ENCODE peak calls at places on chromosomes 11 and 22, in four cellular contexts. One of them, this sample, is unnamed.
A peak's percentile ranks its signal among the peaks of the same experiment; 100 is the strongest.

GRCh38 chr11:116446048-116446399 is 326.8 kb downstream of the BUD13 start:
- DNase-seq in neuronal stem cell: no peak
- DNase-seq in upper lobe of right lung: no peak
- DNase-seq in RWPE2: no peak
- DNase-seq in this sample: no peak

GRCh38 chr22:47432683-47433082 is 670.2 kb downstream of the TBC1D22A start:
- DNase-seq in neuronal stem cell: no peak
- DNase-seq in RWPE2: no peak
- DNase-seq in upper lobe of right lung: no peak
- DNase-seq in this sample: no peak

GRCh38 chr22:47160141-47160541 is 397.7 kb downstream of the TBC1D22A start:
- DNase-seq in RWPE2: peak; percentile 55
- DNase-seq in neuronal stem cell: no peak
- DNase-seq in upper lobe of right lung: no peak
- DNase-seq in this sample: peak; percentile 45

GRCh38 chr11:88508808-88509581 is 171.5 kb upstream of the CTSC start:
- DNase-seq in RWPE2: peak; percentile 38
- DNase-seq in neuronal stem cell: no peak
- DNase-seq in upper lobe of right lung: peak; percentile 73
- DNase-seq in this sample: peak; percentile 52

GRCh38 chr22:46841528-46841927 is 79.1 kb downstream of the TBC1D22A start:
- DNase-seq in neuronal stem cell: no peak
- DNase-seq in RWPE2: no peak
- DNase-seq in upper lobe of right lung: no peak
- DNase-seq in this sample: no peak

GRCh38 chr22:23824476-23825245 is 14.1 kb downstream of the DERL3 start:
- DNase-seq in upper lobe of right lung: no peak
- DNase-seq in RWPE2: no peak
- DNase-seq in neuronal stem cell: no peak
- DNase-seq in this sample: peak; percentile 33

GRCh38 chr11:117199061-117199915 is at the start of gene TAGLN:
- DNase-seq in upper lobe of right lung: peak; percentile 78
- DNase-seq in RWPE2: peak; percentile 82
- DNase-seq in neuronal stem cell: peak; percentile 64
- DNase-seq in this sample: peak; percentile 97

GRCh38 chr22:48396091-48396784 is 1431.4 kb downstream of the BRD1 start:
- DNase-seq in RWPE2: no peak
- DNase-seq in neuronal stem cell: no peak
- DNase-seq in upper lobe of right lung: no peak
- DNase-seq in this sample: no peak

GRCh38 chr22:34015642-34016041 is 95.4 kb upstream of the LARGE1 start:
- DNase-seq in neuronal stem cell: no peak
- DNase-seq in RWPE2: no peak
- DNase-seq in upper lobe of right lung: no peak
- DNase-seq in this sample: no peak

GRCh38 chr11:23789938-23790371 is 706.9 kb upstream of the LUZP2 start:
- DNase-seq in RWPE2: no peak
- DNase-seq in upper lobe of right lung: no peak
- DNase-seq in neuronal stem cell: no peak
- DNase-seq in this sample: no peak

GRCh38 chr11:76613901-76614300 is 56.6 kb downstream of the LRRC32 start:
- DNase-seq in neuronal stem cell: no peak
- DNase-seq in RWPE2: no peak
- DNase-seq in upper lobe of right lung: no peak
- DNase-seq in this sample: peak; percentile 34

GRCh38 chr22:35552846-35553245 is 12.2 kb downstream of the RASD2 start:
- DNase-seq in upper lobe of right lung: no peak
- DNase-seq in RWPE2: no peak
- DNase-seq in neuronal stem cell: no peak
- DNase-seq in this sample: no peak

GRCh38 chr11:7890417-7891179 is 40.5 kb downstream of the OR10A6 start:
- DNase-seq in upper lobe of right lung: no peak
- DNase-seq in RWPE2: no peak
- DNase-seq in neuronal stem cell: no peak
- DNase-seq in this sample: no peak

GRCh38 chr22:41036924-41037323 is 55.5 kb upstream of the EP300 start:
- DNase-seq in upper lobe of right lung: no peak
- DNase-seq in neuronal stem cell: no peak
- DNase-seq in RWPE2: no peak
- DNase-seq in this sample: peak; percentile 20

GRCh38 chr22:48923165-48923875 is 904.4 kb downstream of the BRD1 start:
- DNase-seq in neuronal stem cell: no peak
- DNase-seq in upper lobe of right lung: peak; percentile 37
- DNase-seq in RWPE2: no peak
- DNase-seq in this sample: peak; percentile 50

GRCh38 chr22:44671742-44672141 is 30.3 kb upstream of the PRR5 start:
- DNase-seq in RWPE2: no peak
- DNase-seq in neuronal stem cell: no peak
- DNase-seq in upper lobe of right lung: no peak
- DNase-seq in this sample: no peak

GRCh38 chr22:39785232-39785631 is 108.3 kb downstream of the ENTHD1 start:
- DNase-seq in upper lobe of right lung: no peak
- DNase-seq in neuronal stem cell: no peak
- DNase-seq in RWPE2: no peak
- DNase-seq in this sample: no peak

GRCh38 chr22:20863356-20863755 is 4.5 kb downstream of the SNAP29 start:
- DNase-seq in upper lobe of right lung: no peak
- DNase-seq in RWPE2: no peak
- DNase-seq in neuronal stem cell: no peak
- DNase-seq in this sample: no peak
- H3K27ac ChIP-seq in upper lobe of right lung: no peak overlapping the region
- H3K27ac ChIP-seq in RWPE2: no peak overlapping the region
- H3K27ac ChIP-seq in neuronal stem cell: no peak overlapping the region
- H3K27ac ChIP-seq in this sample: no peak overlapping the region

DNA sequence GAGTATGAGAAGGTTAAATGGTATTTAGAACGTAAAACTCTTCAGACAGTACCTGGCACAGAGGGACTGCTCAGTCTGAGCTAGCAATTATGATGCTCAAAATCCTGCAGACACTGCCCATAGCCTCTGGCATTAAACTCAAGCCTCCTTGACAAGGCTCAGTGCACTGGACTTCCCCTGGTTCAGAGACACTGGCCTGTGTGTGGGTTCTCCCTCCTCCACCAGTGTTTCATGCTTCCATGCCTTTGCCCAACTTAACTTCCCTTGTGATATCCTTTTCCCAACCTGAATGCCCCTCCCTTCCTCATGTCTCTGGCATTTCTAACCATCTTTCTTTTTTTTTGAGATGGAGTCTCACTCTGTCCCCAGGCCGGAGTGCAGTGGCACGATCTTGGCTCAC is 9.1 kb downstream of the LTBP3 start:
- DNase-seq in neuronal stem cell: no peak
- DNase-seq in upper lobe of right lung: no peak
- DNase-seq in RWPE2: no peak
- DNase-seq in this sample: no peak
- H3K4me1 ChIP-seq in neuronal stem cell: no peaks in the 10 kb centered on the region
- H3K4me1 ChIP-seq in upper lobe of right lung: peaks cover 8% of the 10 kb centered on the region
- H3K4me1 ChIP-seq in RWPE2: no peaks in the 10 kb centered on the region
- H3K4me1 ChIP-seq in this sample: no peaks in the 10 kb centered on the region

GRCh38 chr11:66329165-66329673 is 7.0 kb downstream of the RIN1 start:
- DNase-seq in RWPE2: no peak
- DNase-seq in upper lobe of right lung: no peak
- DNase-seq in neuronal stem cell: no peak
- DNase-seq in this sample: peak; percentile 40

GRCh38 chr11:66327171-66328035 is 8.8 kb downstream of the RIN1 start:
- DNase-seq in upper lobe of right lung: no peak
- DNase-seq in neuronal stem cell: no peak
- DNase-seq in RWPE2: no peak
- DNase-seq in this sample: no peak

GRCh38 chr11:66328036-66328306 is 8.3 kb downstream of the RIN1 start:
- DNase-seq in RWPE2: no peak
- DNase-seq in neuronal stem cell: no peak
- DNase-seq in upper lobe of right lung: no peak
- DNase-seq in this sample: no peak

GRCh38 chr11:66326261-66327111 is 9.6 kb upstream of the CD248 start:
- DNase-seq in RWPE2: no peak
- DNase-seq in upper lobe of right lung: no peak
- DNase-seq in neuronal stem cell: no peak
- DNase-seq in this sample: no peak

DNA sequence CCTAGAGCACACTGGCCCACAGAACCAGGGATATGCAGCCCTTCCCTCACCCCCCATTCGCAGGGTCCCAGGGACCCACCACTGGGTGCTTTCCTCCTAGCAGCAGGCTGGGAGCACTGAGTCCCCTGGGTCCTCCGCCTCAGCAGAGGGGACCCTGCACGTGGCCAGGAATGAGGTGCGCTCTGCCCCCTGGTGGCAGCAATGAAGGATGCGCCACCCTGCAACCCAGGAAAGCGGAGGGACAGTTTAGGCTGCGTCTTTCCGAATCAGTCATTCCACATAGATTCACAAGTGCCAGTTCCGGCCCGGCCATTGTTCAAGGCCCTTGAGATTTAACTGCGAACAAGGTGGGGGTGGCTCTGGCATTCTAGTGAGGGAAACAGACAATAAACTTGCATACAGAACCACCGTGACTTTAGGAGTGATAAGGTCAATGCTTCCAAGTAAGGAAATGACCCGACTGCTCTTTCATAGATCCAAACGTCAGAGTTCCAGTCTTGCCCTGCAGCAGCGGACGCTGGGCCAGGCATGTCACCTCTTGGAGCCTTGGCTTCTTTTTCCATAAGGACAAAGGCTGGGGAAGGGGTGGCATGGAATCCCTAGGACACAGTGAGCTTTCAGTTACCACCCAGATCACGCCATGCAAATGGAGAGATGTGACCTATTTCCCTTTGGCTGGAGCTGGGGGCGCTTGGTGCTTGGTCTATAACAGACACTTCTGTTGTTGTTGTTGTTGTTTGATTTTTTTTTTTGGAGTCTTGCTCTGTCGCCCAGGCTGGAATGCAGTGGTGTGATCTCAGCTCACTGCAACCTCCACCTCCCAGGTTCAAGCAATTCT is 7.7 kb downstream of the RIN1 start:
- DNase-seq in upper lobe of right lung: peak; percentile 86
- DNase-seq in neuronal stem cell: peak; percentile 71
- DNase-seq in RWPE2: no peak
- DNase-seq in this sample: peak; percentile 91
- H3K4me3 ChIP-seq in upper lobe of right lung: no peak overlapping the region
- H3K4me3 ChIP-seq in neuronal stem cell: no peak overlapping the region
- H3K4me3 ChIP-seq in RWPE2: no peak overlapping the region
- H3K4me3 ChIP-seq in this sample: no peak overlapping the region

GRCh38 chr22:27848005-27848404 is 46.4 kb upstream of the MN1 start:
- DNase-seq in upper lobe of right lung: no peak
- DNase-seq in neuronal stem cell: no peak
- DNase-seq in RWPE2: no peak
- DNase-seq in this sample: no peak
- H3K27ac ChIP-seq in upper lobe of right lung: no peak overlapping the region
- H3K27ac ChIP-seq in neuronal stem cell: no peak overlapping the region
- H3K27ac ChIP-seq in RWPE2: no peak overlapping the region
- H3K27ac ChIP-seq in this sample: no peak overlapping the region

DNA sequence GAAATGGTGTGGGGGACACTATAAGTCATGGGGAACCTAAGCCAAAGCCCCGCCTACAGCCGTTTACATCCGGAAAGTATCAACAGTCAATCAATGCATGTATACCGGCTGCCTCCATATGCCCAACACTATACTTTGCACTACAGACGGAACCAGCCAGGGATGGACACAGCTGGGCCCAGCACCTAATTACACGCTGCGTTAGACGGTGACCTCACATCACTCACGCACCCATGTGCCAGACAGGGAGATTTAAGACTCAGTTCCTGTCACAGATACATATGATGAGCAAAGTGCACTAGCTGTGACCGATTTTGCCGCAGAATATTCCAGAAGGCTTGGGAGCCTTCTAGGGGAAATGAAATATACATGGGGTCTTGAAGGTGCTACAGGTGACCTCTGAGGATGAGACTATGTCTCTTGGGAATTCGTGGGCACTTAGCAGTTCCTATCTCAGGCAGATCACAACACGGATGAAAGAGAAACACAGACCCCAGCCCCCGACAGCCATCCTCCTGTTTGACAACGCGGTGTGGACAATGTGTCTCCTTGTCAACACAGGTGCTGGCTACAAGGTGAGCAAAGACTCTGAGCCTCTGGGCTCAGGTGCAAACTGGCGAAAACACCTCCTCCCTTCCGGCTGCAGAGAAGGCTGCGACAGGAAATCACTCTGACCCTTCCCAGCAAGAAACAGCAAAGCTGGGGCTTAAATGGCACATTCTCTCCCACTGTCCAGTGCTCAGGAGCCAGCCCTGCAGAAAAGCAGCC is 8.0 kb downstream of the AHNAK start:
- DNase-seq in RWPE2: no peak
- DNase-seq in neuronal stem cell: no peak
- DNase-seq in upper lobe of right lung: no peak
- DNase-seq in this sample: no peak
- H3K4me1 ChIP-seq in RWPE2: peaks cover 43% of the 10 kb centered on the region
- H3K4me1 ChIP-seq in neuronal stem cell: peaks cover 27% of the 10 kb centered on the region
- H3K4me1 ChIP-seq in upper lobe of right lung: peaks cover 67% of the 10 kb centered on the region
- H3K4me1 ChIP-seq in this sample: no peaks in the 10 kb centered on the region

GRCh38 chr11:61007971-61008896 is 36.8 kb downstream of the CD6 start:
- DNase-seq in RWPE2: no peak
- DNase-seq in neuronal stem cell: peak; percentile 30
- DNase-seq in upper lobe of right lung: no peak
- DNase-seq in this sample: no peak
- H3K4me3 ChIP-seq in RWPE2: peak overlapping the region; percentile 20
- H3K4me3 ChIP-seq in neuronal stem cell: peak overlapping the region; percentile 77
- H3K4me3 ChIP-seq in upper lobe of right lung: peak overlapping the region; percentile 40
- H3K4me3 ChIP-seq in this sample: no peak overlapping the region

GRCh38 chr11:19350093-19350665 is 109.4 kb upstream of the E2F8 start:
- DNase-seq in RWPE2: no peak
- DNase-seq in upper lobe of right lung: no peak
- DNase-seq in neuronal stem cell: no peak
- DNase-seq in this sample: no peak
- H3K27ac ChIP-seq in RWPE2: no peak overlapping the region
- H3K27ac ChIP-seq in upper lobe of right lung: no peak overlapping the region
- H3K27ac ChIP-seq in neuronal stem cell: no peak overlapping the region
- H3K27ac ChIP-seq in this sample: no peak overlapping the region

GRCh38 chr11:48104562-48104924 is 112.1 kb upstream of the OR4B1 start:
- DNase-seq in RWPE2: no peak
- DNase-seq in neuronal stem cell: no peak
- DNase-seq in upper lobe of right lung: no peak
- DNase-seq in this sample: no peak
- H3K4me1 ChIP-seq in RWPE2: no peaks in the 10 kb centered on the region
- H3K4me1 ChIP-seq in neuronal stem cell: peaks cover 22% of the 10 kb centered on the region
- H3K4me1 ChIP-seq in upper lobe of right lung: peaks cover 21% of the 10 kb centered on the region
- H3K4me1 ChIP-seq in this sample: no peaks in the 10 kb centered on the region